ENCODE peak calls at places on chromosomes 1 and 21, in seven cellular contexts. H, W, Z, F, D, B and I are unnamed samples.

GRCh38 chr1:70465911-70466310 is 54.8 kb downstream of the CTH start:
- DNase-seq in H (no peak), W (no peak), Z (no peak), F (no peak), D (no peak), B (no peak), I (no peak)

GRCh38 chr1:36156329-36157114 is 562 bp downstream of the MAP7D1 start:
- DNase-seq in H (peak; percentile 92), W (peak; percentile 53), Z (peak; percentile 44), F (peak; percentile 87), D (peak; percentile 91), B (peak; percentile 73), I (no peak)

GRCh38 chr1:228194921-228195812 is 12.7 kb upstream of the OBSCN start:
- DNase-seq in H (no peak), W (no peak), Z (no peak), F (no peak), D (no peak), B (no peak), I (no peak)

GRCh38 chr1:53678948-53679825 is 59.8 kb downstream of the GLIS1 start:
- DNase-seq in H (no peak), W (no peak), Z (no peak), F (no peak), D (no peak), B (no peak), I (no peak)

GRCh38 chr1:188228623-188229022 is 1399.9 kb downstream of the PLA2G4A start:
- DNase-seq in H (no peak), W (no peak), Z (no peak), F (no peak), D (no peak), B (no peak), I (no peak)

GRCh38 chr1:174049514-174049913 is 27.4 kb upstream of the RC3H1 start:
- DNase-seq in H (no peak), W (no peak), Z (no peak), F (no peak), D (no peak), B (no peak), I (no peak)

GRCh38 chr1:207004931-207005830 is 27.4 kb downstream of the C1orf116 start:
- DNase-seq in H (no peak), W (peak; percentile 25), Z (peak; percentile 23), F (peak; percentile 33), D (peak; percentile 45), B (no peak), I (peak; percentile 47)

GRCh38 chr1:24186031-24186710 is 918 bp downstream of the IFNLR1 start:
- DNase-seq in H (no peak), W (no peak), Z (no peak), F (no peak), D (no peak), B (no peak), I (no peak)

GRCh38 chr1:103525114-103525606 is 339 bp upstream of the RNPC3 start:
- DNase-seq in H (no peak), W (no peak), Z (no peak), F (no peak), D (no peak), B (no peak), I (no peak)

GRCh38 chr1:28199328-28200233 is 23.1 kb upstream of the PTAFR start:
- DNase-seq in H (no peak), W (peak; percentile 41), Z (no peak), F (no peak), D (no peak), B (no peak), I (no peak)

GRCh38 chr1:160376525-160377131 is 9.8 kb downstream of the NHLH1 start:
- DNase-seq in H (no peak), W (no peak), Z (no peak), F (peak; percentile 23), D (no peak), B (no peak), I (peak; percentile 72)

GRCh38 chr1:36553591-36554417 is 71.1 kb upstream of the CSF3R start:
- DNase-seq in H (peak; percentile 84), W (peak; percentile 65), Z (peak; percentile 60), F (peak; percentile 62), D (peak; percentile 85), B (peak; percentile 81), I (peak; percentile 31)

GRCh38 chr1:34762474-34763141 is 3.1 kb downstream of the GJB4 start:
- DNase-seq in H (peak; percentile 48), W (no peak), Z (no peak), F (no peak), D (no peak), B (no peak), I (no peak)

GRCh38 chr1:161824618-161825017 is 58.5 kb downstream of the ATF6 start:
- DNase-seq in H (no peak), W (no peak), Z (no peak), F (no peak), D (no peak), B (no peak), I (no peak)

GRCh38 chr1:178241057-178241456 is 147.2 kb downstream of the RASAL2 start:
- DNase-seq in H (no peak), W (no peak), Z (no peak), F (no peak), D (no peak), B (no peak), I (no peak)

GRCh38 chr1:214429951-214430742 is 121.3 kb downstream of the PTPN14 start:
- DNase-seq in H (no peak), W (no peak), Z (no peak), F (no peak), D (no peak), B (no peak), I (no peak)

GRCh38 chr1:36889478-36889845 is 144.9 kb downstream of the GRIK3 start:
- DNase-seq in H (no peak), W (no peak), Z (no peak), F (no peak), D (no peak), B (no peak), I (no peak)

GRCh38 chr1:16122361-16122881 is 33.4 kb downstream of the EPHA2 start:
- DNase-seq in H (peak; percentile 53), W (no peak), Z (no peak), F (no peak), D (no peak), B (no peak), I (no peak)

GRCh38 chr1:18818036-18818435 is 41.4 kb downstream of the TAS1R2 start:
- DNase-seq in H (no peak), W (no peak), Z (no peak), F (no peak), D (no peak), B (no peak), I (no peak)

GRCh38 chr21:27721675-27722074 is 754.8 kb upstream of the ADAMTS5 start:
- DNase-seq in H (no peak), W (no peak), Z (no peak), F (no peak), D (no peak), B (no peak), I (no peak)

GRCh38 chr1:224828691-224829090 is 100.8 kb upstream of the DNAH14 start:
- DNase-seq in H (no peak), W (no peak), Z (no peak), F (no peak), D (no peak), B (no peak), I (no peak)

GRCh38 chr1:218700666-218701065 is 355.5 kb downstream of the TGFB2 start:
- DNase-seq in H (no peak), W (no peak), Z (no peak), F (no peak), D (no peak), B (no peak), I (no peak)